ENCODE peak calls at places on chromosomes 2 and 18, in four cellular contexts. A is Peyer's patch, C is GM13976, L is nephron progenitor cell. G is an unnamed sample.

GRCh38 chr18:54296017-54296416 is 26.7 kb downstream of the POLI start:
- DNase-seq in L (no peak), A (no peak), C (no peak), G (no peak)

GRCh38 chr2:33215299-33215698 is 261.1 kb upstream of the RASGRP3 start:
- DNase-seq in C (no peak), L (no peak), A (no peak), G (no peak)

GRCh38 chr2:38716185-38716584 is 35.0 kb downstream of the SRSF7 start:
- DNase-seq in L (no peak), C (no peak), A (no peak), G (no peak)

GRCh38 chr18:14577971-14578370 is 34.6 kb upstream of the POTEC start:
- DNase-seq in A (no peak), L (no peak), C (no peak), G (no peak)

GRCh38 chr2:16393483-16394071 is 272.1 kb downstream of the CYRIA start:
- DNase-seq in A (no peak), C (no peak), L (no peak), G (no peak)

GRCh38 chr18:25005602-25006375 is 346.2 kb downstream of the ZNF521 start:
- DNase-seq in C (no peak), L (no peak), A (no peak), G (no peak)

GRCh38 chr2:118085173-118086023 is 2.9 kb upstream of the INSIG2 start:
- DNase-seq in L (no peak), A (no peak), C (no peak), G (no peak)

GRCh38 chr2:44819061-44819460 is 122.4 kb upstream of the SIX3 start:
- DNase-seq in A (no peak), C (no peak), L (no peak), G (no peak)

GRCh38 chr18:73691118-73691517 is 456.5 kb downstream of the FBXO15 start:
- DNase-seq in A (no peak), L (no peak), C (no peak), G (no peak)

GRCh38 chr2:158457092-158457825 is 507 bp downstream of the PKP4 start:
- DNase-seq in L (peak), A (peak), C (peak), G (peak)

GRCh38 chr2:158458617-158458920 is 1.8 kb downstream of the PKP4 start:
- DNase-seq in C (no peak), A (no peak), L (no peak), G (no peak)

GRCh38 chr2:158459161-158460003 is 2.6 kb downstream of the PKP4 start:
- DNase-seq in L (no peak), A (no peak), C (no peak), G (no peak)

GRCh38 chr2:158457826-158458616 is 1.3 kb downstream of the PKP4 start:
- DNase-seq in A (peak), L (peak), C (no peak), G (no peak)

DNA sequence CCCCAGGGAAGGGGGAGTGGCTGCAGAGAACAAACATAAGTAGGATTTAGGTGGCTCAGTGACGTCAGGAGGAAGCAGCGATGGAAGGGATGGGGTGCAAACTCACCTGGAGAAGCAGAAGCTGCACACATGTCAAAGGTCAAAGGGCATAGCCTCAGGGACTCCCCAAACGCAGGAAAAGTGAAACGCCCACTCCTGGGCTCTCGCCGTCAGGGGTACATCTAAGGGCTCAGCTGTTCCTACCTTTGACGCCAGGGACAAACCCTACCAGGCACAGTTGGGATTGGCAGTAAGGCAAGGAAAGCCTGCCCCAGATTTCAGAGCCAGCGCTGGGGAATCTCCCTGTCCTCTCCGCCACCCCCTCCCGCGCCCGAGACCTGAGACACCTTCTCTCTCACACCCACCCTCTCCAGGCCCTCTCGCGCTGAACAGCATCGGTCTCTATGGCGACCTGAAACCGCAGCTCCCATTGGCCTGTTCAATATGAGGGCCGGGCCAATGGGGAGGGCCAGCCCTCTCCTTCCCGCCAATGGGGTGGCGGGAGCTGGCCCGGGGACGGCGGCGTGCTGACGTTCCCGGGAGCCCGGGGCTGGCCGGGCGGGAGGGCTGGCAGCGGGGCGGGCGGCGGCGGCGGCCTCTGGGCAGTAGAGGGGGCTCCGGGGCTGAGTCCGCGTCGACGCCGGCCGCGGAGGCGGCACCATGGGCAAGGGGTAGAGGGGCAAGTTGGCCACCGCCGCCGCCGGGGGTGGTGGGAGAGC is at the start of the genes CCDC148 and PKP4:
- DNase-seq in C (peak), A (peak), L (peak), G (peak)
- TF ChIP-seq CTCF in C (peak), A (peak), L (no peak), G (no peak)

DNA sequence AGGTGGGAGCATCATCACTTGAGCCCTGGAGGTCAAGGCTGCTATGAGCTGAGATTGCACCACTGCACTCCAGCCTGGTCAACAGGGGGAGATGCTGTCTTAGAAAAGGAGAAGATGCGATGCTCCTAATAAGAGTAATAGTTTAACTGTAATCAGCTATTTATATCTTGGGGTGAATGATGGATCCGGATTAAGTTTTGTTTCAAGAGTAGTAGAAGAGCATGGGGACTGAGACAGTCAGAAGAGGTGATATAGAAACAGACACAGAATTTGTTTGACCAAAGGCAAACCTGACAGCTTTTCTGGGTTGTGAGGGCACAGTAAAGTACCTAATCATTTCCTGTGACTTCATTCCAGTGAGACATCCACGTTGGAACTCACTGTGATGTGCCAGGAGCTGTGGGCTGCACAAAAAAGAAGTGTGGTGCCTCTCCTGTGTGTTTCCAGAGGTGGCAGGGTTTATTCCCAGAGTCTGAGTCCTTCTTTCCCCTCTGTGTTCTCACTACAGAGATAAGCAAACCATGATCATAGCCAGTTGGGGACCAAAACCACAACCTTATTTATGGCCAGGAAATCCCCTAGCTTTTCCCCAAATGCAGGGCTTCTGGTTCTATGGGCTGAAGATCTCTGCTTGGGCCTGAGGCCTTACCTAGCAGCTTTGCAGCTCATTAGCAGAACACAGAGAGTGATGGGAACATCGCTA is 113.7 kb downstream of the XRCC5 start:
- DNase-seq in L (no peak), C (peak), A (no peak), G (no peak)
- TF ChIP-seq CTCF in L (peak), C (peak), A (peak), G (no peak)

GRCh38 chr18:76396792-76397191 is 98.2 kb downstream of the ZNF516 start:
- DNase-seq in C (no peak), L (no peak), A (peak), G (no peak)

GRCh38 chr18:76395609-76396008 is 99.4 kb downstream of the ZNF516 start:
- DNase-seq in C (no peak), L (no peak), A (peak), G (peak)

GRCh38 chr18:76398899-76399612 is 96.0 kb downstream of the ZNF516 start:
- DNase-seq in A (peak), C (peak), L (peak), G (peak)

GRCh38 chr18:76398295-76398694 is 96.7 kb downstream of the ZNF516 start:
- DNase-seq in L (no peak), C (no peak), A (peak), G (peak)

GRCh38 chr18:76397631-76398030 is 97.4 kb downstream of the ZNF516 start:
- DNase-seq in A (peak), L (no peak), C (no peak), G (no peak)
- TF ChIP-seq CTCF in A (no peak), L (no peak), C (no peak), G (no peak)

DNA sequence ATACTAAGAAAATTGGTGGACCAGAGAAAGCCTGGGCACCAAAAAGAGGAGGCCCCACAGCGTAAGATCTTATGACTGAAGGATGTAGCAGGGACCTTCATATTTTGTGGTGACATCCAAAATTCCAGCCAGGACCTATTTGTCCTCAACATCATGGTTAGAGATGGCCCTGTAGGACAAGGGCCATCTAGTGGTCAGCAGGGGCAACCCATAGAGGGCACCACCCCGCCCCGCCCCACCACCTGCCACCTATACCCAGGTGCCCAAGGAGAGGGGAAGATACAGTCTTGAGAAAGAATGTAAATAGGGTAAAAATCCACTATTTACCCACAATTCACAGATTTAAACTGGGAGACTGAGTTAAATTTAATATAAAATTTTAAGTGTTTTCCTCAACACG is 59.6 kb upstream of the TMEM163 start:
- DNase-seq in L (no peak), C (no peak), A (no peak), G (no peak)
- TF ChIP-seq CTCF in L (peak), C (peak), A (no peak), G (no peak)

DNA sequence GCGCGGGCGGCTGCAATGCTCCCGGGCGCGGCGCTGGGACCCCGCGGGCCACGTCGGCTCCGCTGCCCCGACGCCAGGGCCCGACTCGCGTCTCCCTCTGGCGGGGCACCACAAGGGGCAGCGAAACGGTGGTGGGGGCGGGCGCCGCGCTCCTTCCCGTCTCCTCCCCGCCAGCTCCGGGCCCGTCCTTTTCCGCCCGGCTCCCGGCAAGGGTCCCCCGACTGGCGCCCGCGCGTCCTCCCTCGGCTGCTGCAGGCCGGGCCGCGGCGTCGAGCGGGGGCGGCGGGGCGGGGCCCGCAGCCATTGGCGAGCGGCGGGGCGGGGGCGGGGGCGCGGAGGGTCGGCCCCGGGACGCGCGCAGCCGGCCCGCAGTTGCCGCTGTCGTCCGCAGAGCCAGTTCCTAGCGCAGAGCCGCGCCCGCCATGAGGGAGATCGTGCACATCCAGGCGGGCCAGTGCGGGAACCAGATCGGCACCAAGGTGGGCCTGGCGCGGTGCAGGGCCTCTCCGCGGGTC is at the start of gene TUBB6:
- DNase-seq in L (peak), C (peak), A (peak), G (peak)
- TF ChIP-seq CTCF in L (no peak), C (no peak), A (no peak), G (no peak)

DNA sequence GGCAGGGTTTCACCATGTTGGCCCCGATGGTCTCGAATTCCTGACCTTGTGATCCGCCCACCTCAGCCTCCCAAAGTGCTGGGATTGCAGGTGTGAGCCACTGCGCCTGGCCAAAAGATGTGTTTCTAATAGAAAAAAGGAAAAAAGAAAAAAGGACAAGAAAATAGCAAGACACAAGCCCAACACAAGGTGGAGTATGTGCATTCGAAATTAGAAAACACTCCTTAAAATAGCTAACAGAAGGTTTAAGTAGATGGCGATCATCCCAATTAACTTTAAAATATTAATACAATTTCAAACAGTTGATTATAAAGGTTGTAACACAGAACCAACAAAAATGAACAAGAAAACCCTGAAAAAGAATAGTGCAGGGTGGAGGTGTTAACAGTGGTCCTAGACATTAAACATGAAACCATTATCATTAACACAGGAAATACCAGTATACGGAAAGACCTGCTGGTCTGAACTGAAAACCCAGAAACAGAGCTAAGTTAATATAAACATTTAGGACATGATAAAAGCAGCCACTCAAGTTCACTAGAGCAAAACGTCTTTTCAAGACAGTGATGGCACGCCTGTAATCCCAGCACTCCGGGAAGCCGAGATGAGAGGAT is 57.9 kb downstream of the HDLBP start:
- DNase-seq in L (no peak), A (no peak), C (no peak), G (no peak)
- TF ChIP-seq CTCF in L (no peak), A (no peak), C (no peak), G (no peak)

GRCh38 chr2:99821572-99822369 is 320.6 kb downstream of the AFF3 start:
- DNase-seq in C (no peak), L (no peak), A (no peak), G (no peak)

GRCh38 chr2:99819766-99820165 is 322.6 kb downstream of the AFF3 start:
- DNase-seq in L (no peak), C (no peak), A (no peak), G (no peak)

GRCh38 chr2:99816908-99817307 is 325.5 kb downstream of the AFF3 start:
- DNase-seq in C (no peak), L (no peak), A (no peak), G (no peak)

GRCh38 chr2:99821039-99821438 is 321.4 kb downstream of the AFF3 start:
- DNase-seq in C (no peak), L (no peak), A (no peak), G (no peak)

GRCh38 chr2:99818842-99819241 is 323.5 kb downstream of the AFF3 start:
- DNase-seq in L (no peak), C (no peak), A (no peak), G (no peak)
- TF ChIP-seq CTCF in L (no peak), C (no peak), A (peak), G (no peak)